ENCODE peak calls at places on chromosomes 7 and 10, in eight cellular contexts. N is GM23338, I is HCT116, E is endothelial cell of umbilical vein, R is HepG2, P is H1, H is K562, C is GM12878. Y is an unnamed sample.

GRCh38 chr7:140267381-140268226 is 90.8 kb upstream of the KDM7A start:
- DNase-seq in N (no peak), I (no peak), E (no peak), R (no peak), P (no peak), H (peak; percentile 84), C (no peak), Y (peak; percentile 18)

GRCh38 chr7:157267516-157267915 is 69.3 kb upstream of the DNAJB6 start:
- DNase-seq in N (no peak), I (no peak), E (no peak), R (no peak), P (no peak), H (no peak), C (no peak), Y (no peak)

GRCh38 chr7:22193361-22194016 is 163.5 kb downstream of the RAPGEF5 start:
- DNase-seq in N (peak; percentile 89), I (no peak), E (no peak), R (no peak), P (no peak), H (no peak), C (no peak), Y (no peak)

GRCh38 chr7:1758417-1758858 is 88.4 kb downstream of the ELFN1 start:
- DNase-seq in N (peak; percentile 59), I (peak; percentile 56), E (no peak), R (peak; percentile 45), P (no peak), H (no peak), C (no peak), Y (no peak)

GRCh38 chr7:1767524-1767923 is 97.4 kb downstream of the ELFN1 start:
- DNase-seq in N (peak; percentile 66), I (peak; percentile 10), E (no peak), R (peak; percentile 35), P (no peak), H (peak; percentile 48), C (no peak), Y (no peak)

GRCh38 chr10:5575144-5575481 is 50.4 kb downstream of the CALML3 start:
- DNase-seq in N (no peak), I (no peak), E (no peak), R (no peak), P (no peak), H (no peak), C (no peak), Y (no peak)

GRCh38 chr7:32890553-32891045 is 961 bp downstream of the KBTBD2 start:
- DNase-seq in N (peak; percentile 27), I (peak; percentile 31), E (no peak), R (peak; percentile 44), P (no peak), H (no peak), C (peak; percentile 46), Y (no peak)

GRCh38 chr7:44891372-44891771 is 6.0 kb upstream of the PURB start:
- DNase-seq in N (no peak), I (no peak), E (no peak), R (no peak), P (no peak), H (no peak), C (no peak), Y (no peak)

GRCh38 chr7:100547872-100548271 is 8.9 kb downstream of the AGFG2 start:
- DNase-seq in N (no peak), I (no peak), E (peak; percentile 73), R (no peak), P (no peak), H (peak; percentile 55), C (no peak), Y (no peak)

GRCh38 chr10:91665842-91666241 is 33.0 kb upstream of the PPP1R3C start:
- DNase-seq in N (no peak), I (no peak), E (no peak), R (no peak), P (no peak), H (no peak), C (no peak), Y (no peak)

GRCh38 chr10:103139803-103140202 is 53.3 kb downstream of the NT5C2 start:
- DNase-seq in N (no peak), I (no peak), E (no peak), R (no peak), P (no peak), H (no peak), C (no peak), Y (no peak)

GRCh38 chr10:53477313-53477675 is 704.7 kb upstream of the MBL2 start:
- DNase-seq in N (peak; percentile 90), I (no peak), E (no peak), R (no peak), P (no peak), H (no peak), C (no peak), Y (no peak)

GRCh38 chr7:96126382-96126781 is 195.5 kb downstream of the SLC25A13 start:
- DNase-seq in N (peak; percentile 14), I (no peak), E (no peak), R (peak; percentile 79), P (no peak), H (no peak), C (no peak), Y (no peak)

GRCh38 chr10:47348661-47349470 is 703 bp downstream of the RBP3 start:
- DNase-seq in N (no peak), I (no peak), E (no peak), R (no peak), P (no peak), H (no peak), C (no peak), Y (no peak)

GRCh38 chr10:11435621-11436020 is 175.8 kb downstream of the USP6NL start:
- DNase-seq in N (peak; percentile 50), I (no peak), E (no peak), R (no peak), P (no peak), H (no peak), C (no peak), Y (no peak)

GRCh38 chr7:122433765-122434164 is 129.2 kb upstream of the FEZF1 start:
- DNase-seq in N (no peak), I (no peak), E (no peak), R (no peak), P (no peak), H (no peak), C (no peak), Y (no peak)

GRCh38 chr7:133931053-133931452 is 196.1 kb upstream of the LRGUK start:
- DNase-seq in N (no peak), I (peak; percentile 44), E (peak; percentile 11), R (no peak), P (no peak), H (no peak), C (no peak), Y (no peak)

GRCh38 chr10:26662864-26663263 is 34.6 kb upstream of the PDSS1 start:
- DNase-seq in N (no peak), I (no peak), E (no peak), R (no peak), P (no peak), H (no peak), C (no peak), Y (no peak)

GRCh38 chr7:108347616-108348015 is 108.6 kb downstream of the NRCAM start:
- DNase-seq in N (peak; percentile 96), I (no peak), E (peak; percentile 24), R (peak; percentile 27), P (peak; percentile 49), H (no peak), C (no peak), Y (no peak)

GRCh38 chr7:112207106-112207592 is 654 bp downstream of the ZNF277 start:
- DNase-seq in N (no peak), I (no peak), E (peak; percentile 35), R (no peak), P (no peak), H (peak; percentile 27), C (no peak), Y (no peak)

GRCh38 chr7:3043544-3044395 is at the start of gene CARD11:
- DNase-seq in N (peak; percentile 78), I (no peak), E (peak; percentile 21), R (no peak), P (no peak), H (peak; percentile 71), C (no peak), Y (no peak)

GRCh38 chr10:10542368-10542961 is 475.2 kb upstream of the CELF2 start:
- DNase-seq in N (no peak), I (no peak), E (no peak), R (no peak), P (no peak), H (no peak), C (no peak), Y (no peak)

DNA sequence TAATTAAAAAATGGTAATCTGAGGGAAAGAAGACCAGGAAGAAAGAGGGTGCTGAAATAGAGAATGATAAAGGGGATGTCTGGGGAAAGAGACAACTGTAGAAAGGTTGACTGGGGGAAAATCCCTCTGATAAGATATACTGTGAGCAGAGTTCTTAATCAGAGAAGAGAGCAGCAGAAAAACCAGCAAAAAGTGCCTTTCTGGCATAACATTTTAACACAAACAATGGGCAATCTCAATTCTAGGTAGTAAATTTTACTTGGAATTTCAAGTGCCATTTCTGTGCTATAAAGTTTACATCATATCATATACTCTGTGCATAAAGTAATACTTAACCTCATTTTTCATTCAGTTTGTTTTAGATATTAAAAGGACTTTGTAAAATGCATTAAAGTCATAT is 251.9 kb upstream of the HGF start:
- DNase-seq in N (no peak), I (no peak), E (no peak), R (no peak), P (no peak), H (no peak), C (no peak), Y (no peak)
- TF ChIP-seq EZH2 in N (no peak), I (no peak), E (no peak), R (no peak), P (no peak), H (no peak), C (no peak), Y (no peak)

DNA sequence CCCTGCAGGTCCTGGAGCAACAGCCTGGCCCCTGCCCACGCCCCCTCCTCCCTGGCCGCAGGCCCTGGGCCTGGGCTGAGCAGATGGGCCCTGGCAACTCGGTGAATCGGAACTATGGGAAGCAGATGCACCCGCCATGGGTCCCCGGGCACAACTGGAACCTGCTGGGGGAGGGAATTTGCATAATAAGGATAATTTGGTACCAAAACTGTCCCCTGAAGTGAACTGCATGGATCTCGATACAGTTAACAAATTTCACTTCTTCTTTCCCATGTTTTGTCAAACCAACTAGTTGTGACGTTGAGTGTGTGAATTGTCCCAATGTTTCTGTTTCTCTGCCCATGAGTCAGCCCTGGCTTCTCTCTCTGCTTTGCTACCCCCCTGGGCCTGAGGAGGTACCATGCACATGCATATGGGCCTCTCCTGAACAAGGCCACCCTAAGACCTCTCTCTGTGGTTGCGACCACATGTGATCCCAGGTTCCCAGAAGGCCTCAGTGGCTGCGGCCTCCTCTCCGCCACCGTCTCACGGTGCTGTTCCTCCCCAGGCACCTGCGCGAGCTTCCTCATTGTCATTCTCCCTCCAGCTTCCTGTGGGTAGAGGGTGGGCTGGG is 40.2 kb downstream of the FIGNL1 start:
- DNase-seq in N (no peak), I (no peak), E (no peak), R (no peak), P (no peak), H (no peak), C (peak; percentile 94), Y (no peak)
- TF ChIP-seq POLR2AphosphoS5 in N (no peak), I (no peak), E (no peak), R (no peak), P (no peak), H (no peak), C (no peak), Y (no peak)

GRCh38 chr7:158595068-158595467 is 7.4 kb upstream of the PTPRN2 start:
- DNase-seq in N (no peak), I (peak; percentile 23), E (peak; percentile 73), R (no peak), P (no peak), H (no peak), C (peak; percentile 8), Y (no peak)
- TF ChIP-seq EZH2 in N (no peak), I (no peak), E (no peak), R (no peak), P (no peak), H (no peak), C (no peak), Y (no peak)

GRCh38 chr10:79354141-79354540 is 6.9 kb downstream of the PPIF start:
- DNase-seq in N (no peak), I (no peak), E (no peak), R (no peak), P (no peak), H (no peak), C (no peak), Y (no peak)
- TF ChIP-seq POLR2AphosphoS5 in N (no peak), I (no peak), E (no peak), R (no peak), P (no peak), H (peak; percentile 48), C (peak; percentile 65), Y (no peak)